ENCODE peak calls at places on chromosomes 7 and 10, in four cellular contexts. C, N, T and K are unnamed samples.

GRCh38 chr10:74589226-74589673 is 237.2 kb upstream of the KAT6B start:
- DNase-seq in C (no peak), N (peak; percentile 81), T (peak; percentile 99), K (peak; percentile 74)

GRCh38 chr7:95238252-95238938 is 85.9 kb downstream of the PON1 start:
- DNase-seq in C (no peak), N (no peak), T (no peak), K (no peak)

GRCh38 chr10:15482168-15482567 is 111.1 kb upstream of the FAM171A1 start:
- DNase-seq in C (no peak), N (no peak), T (no peak), K (no peak)

GRCh38 chr7:36984710-36985308 is 260.5 kb upstream of the AOAH start:
- DNase-seq in C (no peak), N (no peak), T (no peak), K (no peak)

GRCh38 chr7:131522325-131522920 is 34.0 kb downstream of the PODXL start:
- DNase-seq in C (no peak), N (peak; percentile 62), T (no peak), K (no peak)

GRCh38 chr10:56090914-56091540 is 270.0 kb downstream of the ZWINT start:
- DNase-seq in C (no peak), N (no peak), T (no peak), K (no peak)

GRCh38 chr10:88886557-88886956 is 6.5 kb downstream of the STAMBPL1 start:
- DNase-seq in C (no peak), N (no peak), T (no peak), K (no peak)

GRCh38 chr10:11141571-11142091 is 124.0 kb downstream of the CELF2 start:
- DNase-seq in C (peak; percentile 3), N (no peak), T (no peak), K (peak; percentile 79)

GRCh38 chr7:41328544-41328943 is 374.3 kb downstream of the INHBA start:
- DNase-seq in C (no peak), N (no peak), T (peak; percentile 33), K (no peak)

GRCh38 chr7:75850222-75850621 is 28.6 kb upstream of the RHBDD2 start:
- DNase-seq in C (no peak), N (no peak), T (no peak), K (no peak)

DNA sequence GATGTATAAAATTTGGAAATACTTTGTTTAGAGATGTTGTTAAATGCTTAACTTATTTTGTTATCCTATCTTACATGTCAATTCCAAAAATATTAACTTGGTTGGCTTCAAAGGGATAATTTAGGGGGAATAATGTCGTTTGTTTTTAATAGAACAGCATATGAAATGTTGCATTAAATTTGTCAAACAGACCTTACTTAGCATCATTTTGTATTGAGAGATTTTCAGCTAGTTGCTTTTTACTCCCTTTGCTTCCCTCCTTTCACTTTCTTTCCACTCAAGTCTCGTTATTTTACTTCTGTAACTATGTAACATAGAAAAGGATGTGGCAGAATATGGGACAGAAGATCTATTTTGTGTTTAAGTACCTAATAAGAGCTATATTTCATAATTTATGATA is 2.6 kb downstream of the PHYHIPL start:
- DNase-seq in C (no peak), N (no peak), T (no peak), K (no peak)
- H3K27me3 ChIP-seq in C (no peaks in the 10 kb centered on the region), N (peaks cover 61% of the 10 kb centered on the region), T (peaks cover 18% of the 10 kb centered on the region), K (no peaks in the 10 kb centered on the region)

GRCh38 chr10:65570143-65571010 is 1355.5 kb upstream of the LRRTM3 start:
- DNase-seq in C (peak; percentile 67), N (peak; percentile 78), T (peak; percentile 16), K (peak; percentile 81)
- H2AFZ ChIP-seq in C (peak overlapping the region; percentile 71), N (peak overlapping the region; percentile 91), T (peak overlapping the region; percentile 91), K (peak overlapping the region; percentile 63)

GRCh38 chr10:14236341-14236740 is 94.4 kb downstream of the FRMD4A start:
- DNase-seq in C (no peak), N (no peak), T (no peak), K (no peak)
- H3K27me3 ChIP-seq in C (no peaks in the 10 kb centered on the region), N (peaks cover 3% of the 10 kb centered on the region), T (peaks cover 42% of the 10 kb centered on the region), K (no peaks in the 10 kb centered on the region)

GRCh38 chr7:32336726-32337125 is 153.5 kb downstream of the LSM5 start:
- DNase-seq in C (no peak), N (no peak), T (no peak), K (no peak)

GRCh38 chr7:32330602-32331001 is 159.6 kb downstream of the LSM5 start:
- DNase-seq in C (no peak), N (no peak), T (no peak), K (no peak)

GRCh38 chr7:32335107-32335506 is 155.1 kb downstream of the LSM5 start:
- DNase-seq in C (no peak), N (no peak), T (peak; percentile 2), K (no peak)
- H2AFZ ChIP-seq in C (no peak overlapping the region), N (no peak overlapping the region), T (no peak overlapping the region), K (no peak overlapping the region)

GRCh38 chr7:28842769-28843295 is 115.3 kb downstream of the TRIL start:
- DNase-seq in C (no peak), N (no peak), T (no peak), K (no peak)

GRCh38 chr7:28841766-28842165 is 116.4 kb downstream of the TRIL start:
- DNase-seq in C (no peak), N (no peak), T (no peak), K (no peak)

GRCh38 chr7:28845106-28845505 is 113.0 kb downstream of the TRIL start:
- DNase-seq in C (no peak), N (no peak), T (no peak), K (no peak)

GRCh38 chr7:28836661-28837060 is 121.5 kb downstream of the TRIL start:
- DNase-seq in C (no peak), N (no peak), T (no peak), K (no peak)

DNA sequence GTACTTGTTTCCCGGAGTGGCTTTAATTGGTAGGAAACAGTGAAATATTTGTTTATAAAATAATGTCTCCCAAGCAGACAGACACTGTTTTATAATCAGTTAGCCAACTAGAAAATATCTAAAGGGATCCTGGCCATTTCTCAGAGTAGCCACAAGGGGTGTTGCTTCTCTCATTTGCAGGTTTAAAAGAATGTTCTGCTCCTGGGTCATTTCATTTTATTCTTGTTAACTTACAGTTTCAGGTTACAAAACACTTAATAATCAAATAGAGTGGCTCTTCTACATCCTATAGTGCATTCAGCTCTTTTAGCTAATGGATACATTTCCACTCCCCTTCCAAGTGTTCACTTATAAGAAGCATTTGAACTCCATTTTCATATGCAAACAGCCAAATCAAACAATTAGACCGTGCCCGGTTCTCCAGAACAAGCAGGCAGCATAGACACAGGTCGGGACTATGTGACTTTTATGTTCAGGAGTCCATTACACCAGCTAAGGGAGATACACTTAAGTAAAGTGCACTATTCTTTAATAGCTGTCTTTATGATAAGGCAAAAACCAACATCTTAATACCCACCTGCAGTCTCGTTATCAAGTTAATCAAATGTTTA is 117.5 kb downstream of the TRIL start:
- DNase-seq in C (no peak), N (no peak), T (no peak), K (peak; percentile 23)
- H3K27me3 ChIP-seq in C (no peaks in the 10 kb centered on the region), N (no peaks in the 10 kb centered on the region), T (peaks cover 32% of the 10 kb centered on the region), K (no peaks in the 10 kb centered on the region)

GRCh38 chr7:16080131-16080530 is 341.2 kb downstream of the CRPPA start:
- DNase-seq in C (no peak), N (no peak), T (no peak), K (no peak)
- H2AFZ ChIP-seq in C (no peak overlapping the region), N (no peak overlapping the region), T (no peak overlapping the region), K (no peak overlapping the region)

GRCh38 chr10:22481106-22481505 is 135.8 kb downstream of the SPAG6 start:
- DNase-seq in C (no peak), N (no peak), T (no peak), K (no peak)

GRCh38 chr10:22477365-22478287 is 132.3 kb downstream of the SPAG6 start:
- DNase-seq in C (no peak), N (peak; percentile 76), T (no peak), K (peak; percentile 21)

GRCh38 chr10:22478555-22479334 is 133.4 kb downstream of the SPAG6 start:
- DNase-seq in C (no peak), N (no peak), T (no peak), K (no peak)

GRCh38 chr10:22481687-22482539 is 136.6 kb downstream of the SPAG6 start:
- DNase-seq in C (no peak), N (no peak), T (no peak), K (no peak)

GRCh38 chr10:22479419-22479818 is 134.1 kb downstream of the SPAG6 start:
- DNase-seq in C (no peak), N (no peak), T (no peak), K (no peak)
- H3K27me3 ChIP-seq in C (no peaks in the 10 kb centered on the region), N (peaks cover 77% of the 10 kb centered on the region), T (peaks cover 60% of the 10 kb centered on the region), K (peaks cover 43% of the 10 kb centered on the region)

GRCh38 chr10:18474111-18474455 is 177.3 kb downstream of the NSUN6 start:
- DNase-seq in C (no peak), N (no peak), T (no peak), K (no peak)
- H2AFZ ChIP-seq in C (no peak overlapping the region), N (no peak overlapping the region), T (no peak overlapping the region), K (no peak overlapping the region)

GRCh38 chr10:121340176-121340850 is 257.9 kb downstream of the FGFR2 start:
- DNase-seq in C (no peak), N (peak; percentile 96), T (no peak), K (no peak)
- H3K27me3 ChIP-seq in C (no peaks in the 10 kb centered on the region), N (peaks cover 21% of the 10 kb centered on the region), T (no peaks in the 10 kb centered on the region), K (no peaks in the 10 kb centered on the region)